ENCODE peak calls at places on chromosome 7, in six cellular contexts. K is IMR-90, S is spleen, Z is adrenal gland, F is heart left ventricle, D is testis. A is an unnamed sample.

GRCh38 chr7:44445986-44446671 is 44.3 kb downstream of the NUDCD3 start:
- DNase-seq in D (no peak), F (no peak), Z (no peak), K (no peak), S (no peak), A (no peak)

GRCh38 chr7:106848851-106849442 is 16.1 kb upstream of the PIK3CG start:
- DNase-seq in S (no peak), F (no peak), D (no peak), Z (no peak), K (peak), A (peak)

GRCh38 chr7:1225462-1226154 is 7.1 kb upstream of the UNCX start:
- DNase-seq in D (no peak), S (no peak), K (no peak), F (no peak), Z (no peak), A (no peak)

GRCh38 chr7:151388007-151388297 is 21.9 kb downstream of the WDR86 start:
- DNase-seq in S (peak), K (no peak), F (no peak), D (no peak), Z (no peak), A (no peak)

GRCh38 chr7:47580811-47581331 is 1.0 kb downstream of the TNS3 start:
- DNase-seq in S (no peak), Z (peak), D (peak), F (no peak), K (peak), A (no peak)

GRCh38 chr7:44650242-44650641 is 43.8 kb downstream of the OGDH start:
- DNase-seq in D (no peak), K (no peak), Z (no peak), F (no peak), S (no peak), A (no peak)

GRCh38 chr7:33807779-33808482 is 97.4 kb upstream of the BMPER start:
- DNase-seq in F (no peak), Z (no peak), S (no peak), D (peak), K (peak), A (peak)

GRCh38 chr7:155052982-155053381 is 17.1 kb upstream of the HTR5A start:
- DNase-seq in S (no peak), Z (no peak), F (no peak), K (no peak), D (no peak), A (peak)

GRCh38 chr7:127683776-127684681 is 32.0 kb downstream of the SND1 start:
- DNase-seq in S (no peak), K (no peak), D (no peak), Z (no peak), F (no peak), A (no peak)

GRCh38 chr7:930975-931758 is 23.3 kb downstream of the ADAP1 start:
- DNase-seq in F (no peak), Z (no peak), S (peak), K (no peak), D (no peak), A (no peak)

GRCh38 chr7:53624391-53624790 is 589.0 kb downstream of the POM121L12 start:
- DNase-seq in K (no peak), Z (no peak), D (no peak), S (no peak), F (no peak), A (no peak)

GRCh38 chr7:157470699-157471098 is 133.9 kb downstream of the DNAJB6 start:
- DNase-seq in F (no peak), K (no peak), Z (no peak), D (no peak), S (peak), A (no peak)

DNA sequence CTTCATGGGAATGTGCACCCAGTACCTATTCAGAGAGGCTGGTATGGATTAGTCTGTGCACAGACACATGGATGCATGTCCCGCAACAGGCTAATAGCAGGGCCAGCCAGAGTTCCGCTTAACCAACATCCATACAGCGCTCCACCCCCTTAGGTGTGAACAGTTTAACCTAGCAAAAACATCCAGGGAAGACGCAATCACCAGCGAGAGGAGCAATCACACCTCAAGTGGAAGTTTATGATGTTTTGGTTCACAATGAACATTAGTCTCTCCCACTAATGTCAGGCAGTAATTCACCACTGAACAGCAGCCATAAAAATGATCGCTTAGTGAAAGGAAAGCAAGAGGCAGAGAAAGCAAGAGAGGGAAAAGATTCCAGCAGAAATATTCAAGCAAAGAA is 91.1 kb downstream of the PLXNA4 start:
- DNase-seq in F (no peak), Z (no peak), K (no peak), S (no peak), D (no peak), A (no peak)
- TF ChIP-seq POLR2A in F (no peak), Z (no peak), K (no peak), S (no peak), D (no peak), A (no peak)

GRCh38 chr7:150380463-150380862 is 1.3 kb downstream of the ZNF775 start:
- DNase-seq in D (no peak), F (no peak), S (no peak), K (no peak), Z (no peak), A (no peak)

GRCh38 chr7:150378115-150378852 is 846 bp upstream of the ZNF775 start:
- DNase-seq in F (peak), Z (peak), S (peak), D (no peak), K (peak), A (peak)

GRCh38 chr7:150381096-150381495 is 2.0 kb downstream of the ZNF775 start:
- DNase-seq in Z (no peak), F (no peak), D (no peak), S (no peak), K (no peak), A (no peak)

GRCh38 chr7:150378853-150379589 is at the start of gene ZNF775:
- DNase-seq in F (peak), D (peak), K (peak), S (peak), Z (peak), A (peak)

GRCh38 chr7:150379590-150380379 is 655 bp downstream of the ZNF775 start:
- DNase-seq in K (no peak), S (no peak), F (no peak), Z (peak), D (no peak), A (peak)
- TF ChIP-seq POLR2A in K (no peak), S (no peak), F (no peak), Z (no peak), D (no peak), A (peak)

GRCh38 chr7:149021725-149022062 is 6.6 kb downstream of the PDIA4 start:
- DNase-seq in S (peak), K (no peak), Z (no peak), D (no peak), F (no peak), A (no peak)
- TF ChIP-seq POLR2A in S (no peak), K (no peak), Z (no peak), D (no peak), F (no peak), A (no peak)

GRCh38 chr7:122067077-122067476 is 77.0 kb downstream of the AASS start:
- DNase-seq in Z (no peak), S (no peak), D (no peak), K (no peak), F (no peak), A (no peak)
- TF ChIP-seq POLR2A in Z (no peak), S (no peak), D (no peak), K (no peak), F (no peak), A (no peak)

GRCh38 chr7:74029094-74029785 is 1.3 kb downstream of the ELN start:
- DNase-seq in S (no peak), D (no peak), F (peak), Z (no peak), K (no peak), A (no peak)

GRCh38 chr7:74026406-74027123 is 1.4 kb upstream of the ELN start:
- DNase-seq in K (peak), F (peak), S (peak), Z (peak), D (peak), A (peak)

GRCh38 chr7:74028321-74028812 is 394 bp downstream of the ELN start:
- DNase-seq in K (no peak), D (no peak), Z (no peak), S (no peak), F (no peak), A (no peak)

GRCh38 chr7:74027124-74027682 is 770 bp upstream of the ELN start:
- DNase-seq in K (no peak), D (no peak), Z (no peak), F (no peak), S (no peak), A (no peak)

DNA sequence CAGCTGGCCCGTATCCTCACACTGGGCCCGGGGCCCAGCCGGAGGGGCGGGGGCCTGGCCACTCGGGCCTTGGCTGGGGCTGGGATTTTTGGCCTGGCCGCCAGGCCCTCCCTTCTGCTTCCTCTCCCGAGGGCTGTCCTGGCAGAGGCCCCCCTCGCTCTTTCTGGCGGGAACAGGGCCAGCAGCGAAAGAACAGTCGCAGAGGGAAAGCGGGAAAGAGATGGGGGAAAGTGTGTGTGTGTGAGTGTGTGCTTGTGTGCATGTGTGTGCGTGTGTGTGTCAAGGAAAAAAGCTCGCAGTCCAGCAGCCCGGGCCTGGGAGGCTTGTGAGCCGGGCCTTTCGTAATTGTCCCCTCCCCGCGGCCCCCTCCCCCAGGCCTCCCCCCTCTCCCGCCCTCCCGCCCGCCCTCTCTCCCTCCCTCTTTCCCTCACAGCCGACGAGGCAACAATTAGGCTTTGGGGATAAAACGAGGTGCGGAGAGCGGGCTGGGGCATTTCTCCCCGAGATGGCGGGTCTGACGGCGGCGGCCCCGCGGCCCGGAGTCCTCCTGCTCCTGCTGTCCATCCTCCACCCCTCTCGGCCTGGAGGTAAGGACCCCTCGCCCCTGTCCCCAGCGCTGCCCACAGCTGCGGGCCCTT is at the start of gene ELN:
- DNase-seq in Z (peak), F (peak), D (peak), S (no peak), K (peak), A (no peak)
- TF ChIP-seq POLR2A in Z (no peak), F (no peak), D (no peak), S (no peak), K (no peak), A (no peak)

GRCh38 chr7:6589829-6590644 is at the start of gene INTS15:
- DNase-seq in S (peak), D (peak), K (peak), F (peak), Z (peak), A (peak)
- TF ChIP-seq POLR2A in S (no peak), D (no peak), K (peak), F (peak), Z (peak), A (peak)

GRCh38 chr7:42932861-42933591 is 850 bp downstream of the MRPL32 start:
- DNase-seq in Z (peak), K (peak), D (peak), F (peak), S (no peak), A (no peak)

GRCh38 chr7:42931447-42931833 is 534 bp downstream of the PSMA2 start:
- DNase-seq in K (peak), D (no peak), S (no peak), F (no peak), Z (no peak), A (no peak)

GRCh38 chr7:42929449-42929848 is 2.5 kb downstream of the PSMA2 start:
- DNase-seq in F (no peak), S (no peak), D (no peak), K (no peak), Z (no peak), A (no peak)

GRCh38 chr7:42930889-42931288 is 1.1 kb downstream of the PSMA2 start:
- DNase-seq in S (no peak), Z (no peak), K (peak), D (no peak), F (no peak), A (no peak)

GRCh38 chr7:42931834-42932651 is at the start of the genes MRPL32 and PSMA2:
- DNase-seq in S (peak), K (peak), F (peak), Z (peak), D (peak), A (peak)
- TF ChIP-seq POLR2A in S (peak), K (peak), F (peak), Z (peak), D (no peak), A (peak)

DNA sequence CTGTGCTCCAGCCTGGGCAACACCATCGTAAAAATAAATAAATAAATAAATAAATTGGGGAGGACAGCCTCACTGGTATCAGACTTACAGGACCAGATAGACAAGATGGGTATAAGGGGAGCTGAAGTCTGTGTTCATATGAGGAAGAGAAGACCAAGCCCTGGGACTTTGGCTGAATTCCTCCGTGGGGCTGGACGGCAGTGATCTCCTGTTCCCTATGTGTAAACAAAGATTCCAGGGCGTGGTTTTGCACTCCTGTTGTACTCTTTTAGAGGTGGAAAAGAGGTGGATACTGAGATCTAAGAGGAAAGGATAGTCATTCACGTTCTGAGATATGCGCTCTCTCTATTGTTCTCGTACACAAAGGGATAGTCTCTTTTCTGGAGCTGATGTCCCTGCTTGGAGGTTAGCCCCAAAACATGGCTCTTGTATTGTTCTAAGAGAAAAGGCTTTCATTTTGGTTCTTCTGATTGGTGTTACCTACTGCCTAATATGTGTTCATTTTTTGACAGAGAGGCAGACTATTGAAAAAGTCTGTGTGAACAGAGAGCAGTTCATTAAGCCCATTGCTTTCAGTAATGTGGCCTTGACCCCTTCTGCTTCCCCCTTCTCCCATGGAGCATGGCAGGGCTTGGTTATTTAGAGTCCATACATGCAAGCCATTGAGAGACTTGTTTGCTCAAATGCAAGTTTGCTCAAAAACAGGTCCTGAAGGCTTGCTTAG is 12.3 kb downstream of the KCTD7 start:
- DNase-seq in F (no peak), S (no peak), K (no peak), Z (no peak), D (no peak), A (no peak)
- TF ChIP-seq POLR2A in F (no peak), S (no peak), K (no peak), Z (no peak), D (no peak), A (no peak)

GRCh38 chr7:101093907-101094306 is 8.6 kb downstream of the TRIM56 start:
- DNase-seq in D (no peak), Z (no peak), K (peak), S (no peak), F (no peak), A (peak)

GRCh38 chr7:101096331-101096956 is 11.2 kb downstream of the TRIM56 start:
- DNase-seq in K (no peak), D (no peak), S (no peak), F (no peak), Z (no peak), A (no peak)

GRCh38 chr7:101094376-101094775 is 9.1 kb downstream of the TRIM56 start:
- DNase-seq in D (no peak), Z (no peak), K (no peak), F (no peak), S (no peak), A (no peak)

GRCh38 chr7:101096957-101097347 is 11.7 kb downstream of the TRIM56 start:
- DNase-seq in K (no peak), S (no peak), D (no peak), Z (no peak), F (no peak), A (no peak)

DNA sequence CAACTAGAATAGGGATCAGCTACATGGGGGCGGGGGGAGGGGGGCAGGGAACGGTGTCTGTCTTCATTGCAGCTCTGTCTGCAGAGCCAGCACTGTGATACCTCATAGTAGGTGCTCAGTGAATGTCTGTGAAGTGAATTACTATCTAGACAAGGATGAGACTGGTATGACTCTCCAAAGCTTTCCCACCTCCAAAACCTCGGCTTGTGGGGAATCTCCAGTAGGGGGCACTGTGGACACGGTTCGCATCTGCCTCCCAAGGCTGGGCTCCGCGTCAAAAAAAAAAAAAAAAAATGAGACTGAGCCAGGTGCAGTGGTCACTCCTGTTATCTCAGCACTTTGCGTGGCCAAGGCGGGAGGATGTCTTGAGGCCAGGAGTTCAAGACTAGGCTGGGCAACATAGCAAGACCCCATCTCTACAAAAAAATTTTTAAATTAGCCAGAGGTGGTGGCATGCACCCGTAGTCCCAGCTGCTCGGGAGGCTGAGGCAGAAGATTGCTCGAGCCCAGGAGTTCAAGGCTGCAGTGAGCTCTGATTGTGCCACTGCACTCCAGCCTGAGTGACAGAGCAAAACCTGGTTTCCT is 9.6 kb downstream of the TRIM56 start:
- DNase-seq in F (peak), D (peak), S (no peak), K (peak), Z (peak), A (no peak)
- TF ChIP-seq POLR2A in F (no peak), D (no peak), S (no peak), K (no peak), Z (no peak), A (no peak)

DNA sequence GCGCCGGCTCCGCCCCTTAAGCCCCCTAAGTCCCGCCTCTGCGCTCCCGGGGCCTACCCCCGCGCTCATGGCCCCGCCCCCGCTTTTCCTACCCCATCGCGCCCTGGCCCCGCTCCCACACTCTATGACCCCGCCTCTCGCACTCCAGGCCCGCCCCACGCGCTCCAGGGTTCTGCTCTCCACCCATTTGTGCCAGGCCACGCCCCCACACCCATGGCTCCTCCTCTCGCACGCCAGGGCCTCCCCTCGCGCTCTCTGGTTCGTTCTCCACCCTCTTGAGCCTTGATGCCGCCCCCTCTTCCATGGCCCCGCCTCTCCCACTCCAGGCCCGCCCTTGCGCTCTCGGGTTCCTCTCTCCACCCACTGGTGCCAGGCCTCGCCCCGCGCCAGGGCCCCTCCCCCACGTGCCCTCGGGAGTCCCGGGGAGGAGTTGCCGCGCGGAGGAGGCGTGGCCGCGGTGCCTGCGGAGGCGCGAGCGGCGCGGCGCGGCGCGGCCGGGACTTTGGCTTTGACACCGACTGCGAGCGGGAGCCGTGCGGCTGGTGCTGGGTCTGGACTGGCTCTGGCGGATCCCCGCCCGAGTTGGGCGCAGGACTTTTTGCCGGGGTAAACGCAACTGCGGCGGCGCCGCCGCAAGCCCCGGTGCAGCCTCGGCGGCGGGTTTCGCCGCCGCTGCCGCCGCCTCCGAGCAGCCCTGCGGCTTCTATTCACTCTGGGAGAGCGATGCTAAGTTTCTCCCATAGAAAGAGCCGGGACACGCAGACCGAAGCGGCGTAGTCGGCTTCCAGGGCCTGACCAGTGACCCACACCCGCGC is at the start of gene EEPD1:
- DNase-seq in F (peak), S (peak), D (peak), Z (peak), K (peak), A (peak)
- TF ChIP-seq POLR2A in F (peak), S (no peak), D (peak), Z (peak), K (no peak), A (peak)

A was measured in H54.